ENCODE peak calls at places on chromosomes 11 and 22, in ten cellular contexts. S is heart left ventricle; T is Peyer's patch; V is ascending aorta; Q is fibroblast of mammary gland; O is cardiac fibroblast; F is GM23248; G is CD4-positive, alpha-beta memory T cell; A is fibroblast of the aortic adventitia; H is PC-3. Z is an unnamed sample.

GRCh38 chr11:78212586-78213371 is 24.1 kb downstream of the USP35 start:
- DNase-seq in T (peak; percentile 45), S (no peak), Q (peak; percentile 57), G (no peak), O (peak; percentile 57), A (peak; percentile 48), V (no peak), F (peak; percentile 83), H (no peak), Z (no peak)

GRCh38 chr11:10418950-10419310 is 36.1 kb upstream of the AMPD3 start:
- DNase-seq in T (no peak), Q (no peak), G (no peak), V (no peak), O (no peak), A (no peak), S (no peak), H (no peak), F (no peak), Z (no peak)

GRCh38 chr11:117703209-117703608 is 93.8 kb downstream of the DSCAML1 start:
- DNase-seq in H (no peak), S (no peak), Q (no peak), F (no peak), T (no peak), G (no peak), O (no peak), V (no peak), A (no peak), Z (no peak)

GRCh38 chr22:41274856-41275255 is 11.1 kb downstream of the RANGAP1 start:
- DNase-seq in G (no peak), O (no peak), F (no peak), A (no peak), V (no peak), Q (no peak), T (no peak), H (no peak), S (no peak), Z (peak; percentile 7)

GRCh38 chr22:30196141-30196866 is 50.3 kb downstream of the LIF start:
- DNase-seq in T (peak; percentile 79), S (peak; percentile 86), Q (peak; percentile 100), G (peak; percentile 43), F (peak; percentile 100), O (peak; percentile 100), V (peak; percentile 62), A (peak; percentile 100), H (peak; percentile 93), Z (peak; percentile 92)

GRCh38 chr11:94909371-94909820 is 64.0 kb downstream of the CWC15 start:
- DNase-seq in V (no peak), Q (peak; percentile 68), A (no peak), G (no peak), T (no peak), S (no peak), H (no peak), O (peak; percentile 29), F (peak; percentile 81), Z (no peak)

GRCh38 chr11:60504219-60504618 is 11.0 kb upstream of the MS4A13 start:
- DNase-seq in A (no peak), S (no peak), F (no peak), Q (no peak), O (no peak), G (peak; percentile 4), H (no peak), T (peak; percentile 69), V (no peak), Z (no peak)

GRCh38 chr22:39205344-39206021 is 39.3 kb downstream of the PDGFB start:
- DNase-seq in H (peak; percentile 82), A (peak; percentile 52), O (peak; percentile 72), G (peak; percentile 44), S (peak; percentile 14), T (peak; percentile 56), F (peak; percentile 81), Q (peak; percentile 75), V (no peak), Z (no peak)

GRCh38 chr11:103920933-103921332 is 115.5 kb upstream of the DDI1 start:
- DNase-seq in S (no peak), H (no peak), T (no peak), A (no peak), G (no peak), Q (no peak), F (no peak), V (no peak), O (no peak), Z (no peak)

GRCh38 chr11:34234086-34234740 is 123.6 kb downstream of the ABTB2 start:
- DNase-seq in T (peak; percentile 89), F (peak; percentile 73), Q (peak; percentile 35), S (no peak), O (peak; percentile 70), A (peak; percentile 41), H (peak; percentile 78), G (peak; percentile 56), V (no peak), Z (peak; percentile 44)

GRCh38 chr11:96187779-96188624 is 155.0 kb downstream of the MAML2 start:
- DNase-seq in S (no peak), V (no peak), Q (peak; percentile 91), H (peak; percentile 92), G (no peak), T (no peak), F (peak; percentile 95), O (peak; percentile 93), A (peak; percentile 92), Z (no peak)

GRCh38 chr22:40241200-40241763 is 63.6 kb downstream of the TNRC6B start:
- DNase-seq in S (no peak), G (peak; percentile 64), T (no peak), F (no peak), Q (no peak), O (no peak), V (no peak), H (no peak), A (no peak), Z (no peak)

GRCh38 chr11:109075976-109076375 is 346.0 kb upstream of the C11orf87 start:
- DNase-seq in V (no peak), G (no peak), O (no peak), F (no peak), A (peak; percentile 17), Q (no peak), T (no peak), H (no peak), S (no peak), Z (no peak)

GRCh38 chr11:46240861-46241260 is 36.6 kb upstream of the CREB3L1 start:
- DNase-seq in T (no peak), A (no peak), V (no peak), F (peak; percentile 47), S (no peak), Q (peak; percentile 25), O (no peak), G (no peak), H (no peak), Z (no peak)

GRCh38 chr22:24339452-24339747 is 68.8 kb downstream of the SPECC1L start:
- DNase-seq in Q (no peak), G (no peak), O (no peak), T (no peak), F (no peak), V (no peak), H (no peak), A (no peak), S (no peak), Z (no peak)
- H3K4me3 ChIP-seq in Q (no peak overlapping the region), G (no peak overlapping the region), O (no peak overlapping the region), T (no peak overlapping the region), F (peak overlapping the region; percentile 42), V (no peak overlapping the region), H (no peak overlapping the region), A (no peak overlapping the region), S (no peak overlapping the region), Z (no peak overlapping the region)

GRCh38 chr22:18090286-18090685 is 12.5 kb downstream of the PEX26 start:
- DNase-seq in F (no peak), T (no peak), V (no peak), S (no peak), H (no peak), A (no peak), O (no peak), Q (no peak), G (no peak), Z (no peak)

GRCh38 chr22:18093661-18094060 is 15.9 kb downstream of the PEX26 start:
- DNase-seq in V (no peak), T (no peak), O (no peak), A (no peak), S (no peak), G (no peak), Q (no peak), F (no peak), H (no peak), Z (no peak)

GRCh38 chr22:18091478-18091877 is 13.7 kb downstream of the PEX26 start:
- DNase-seq in O (peak; percentile 47), V (no peak), H (no peak), A (no peak), T (no peak), F (peak; percentile 58), G (no peak), Q (peak; percentile 30), S (no peak), Z (no peak)

GRCh38 chr22:18088825-18089568 is 11.2 kb downstream of the PEX26 start:
- DNase-seq in T (peak; percentile 75), V (no peak), G (no peak), Q (no peak), F (no peak), O (no peak), A (no peak), S (no peak), H (no peak), Z (no peak)

GRCh38 chr22:18091916-18092526 is 14.2 kb downstream of the PEX26 start:
- DNase-seq in F (peak; percentile 92), O (peak; percentile 85), A (peak; percentile 89), H (no peak), S (peak; percentile 78), Q (peak; percentile 78), G (peak; percentile 44), V (no peak), T (peak; percentile 89), Z (no peak)
- H3K4me3 ChIP-seq in F (peak overlapping the region; percentile 63), O (peak overlapping the region; percentile 25), A (peak overlapping the region; percentile 51), H (no peak overlapping the region), S (peak overlapping the region; percentile 29), Q (peak overlapping the region; percentile 37), G (peak overlapping the region; percentile 58), V (peak overlapping the region; percentile 64), T (peak overlapping the region; percentile 42), Z (no peak overlapping the region)

DNA sequence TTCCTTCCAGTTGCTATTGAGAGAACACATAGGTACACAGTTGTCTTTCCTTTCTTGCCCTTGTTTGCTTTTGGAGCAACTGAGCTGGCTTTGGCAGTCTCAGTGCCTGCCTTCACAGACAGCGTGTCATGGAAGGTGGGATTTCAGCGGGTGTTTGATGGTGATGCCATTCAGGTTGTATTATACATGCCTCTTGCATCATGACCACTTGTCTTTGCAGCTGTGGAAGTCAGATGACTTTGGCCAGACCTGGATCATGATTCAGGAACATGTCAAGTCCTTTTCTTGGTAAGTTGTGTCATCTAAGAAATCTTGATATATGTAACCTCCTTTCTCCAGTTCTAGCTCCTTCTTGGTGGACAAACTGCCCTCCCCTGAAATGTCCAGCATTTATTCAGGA is 37.1 kb upstream of the SORL1-AS1 start:
- DNase-seq in A (no peak), G (no peak), H (no peak), Q (no peak), S (no peak), V (no peak), T (no peak), F (no peak), O (no peak), Z (no peak)
- H3K4me3 ChIP-seq in A (no peak overlapping the region), G (no peak overlapping the region), H (no peak overlapping the region), Q (no peak overlapping the region), S (no peak overlapping the region), V (no peak overlapping the region), T (no peak overlapping the region), F (no peak overlapping the region), O (no peak overlapping the region), Z (no peak overlapping the region)

GRCh38 chr11:64000740-64001514 is 14.7 kb downstream of the OTUB1 start:
- DNase-seq in Q (no peak), G (no peak), A (no peak), H (no peak), T (no peak), O (no peak), V (no peak), S (no peak), F (peak; percentile 16), Z (no peak)
- H3K4me3 ChIP-seq in Q (peak overlapping the region; percentile 12), G (peak overlapping the region; percentile 28), A (peak overlapping the region; percentile 42), H (peak overlapping the region; percentile 11), T (peak overlapping the region; percentile 47), O (no peak overlapping the region), V (peak overlapping the region; percentile 62), S (peak overlapping the region; percentile 36), F (peak overlapping the region; percentile 67), Z (peak overlapping the region; percentile 29)

Z was measured in left lung.